ENCODE peak calls at places on chromosomes 7 and 10, in ten cellular contexts. M is amygdala, K is upper lobe of right lung, C is left colon, S is NCI-H510A, U is cardiac fibroblast, Q is coronary artery, O is MV-4-11, I is BJ, H is amniotic epithelial cell. R is an unnamed sample.

GRCh38 chr7:77910124-77910523 is 111.6 kb downstream of the PHTF2 start:
- DNase-seq in M (no peak), K (no peak), C (no peak), S (no peak), U (peak), Q (no peak), O (no peak), I (no peak), H (no peak), R (no peak)

GRCh38 chr7:33191326-33191725 is 62.0 kb downstream of the BBS9 start:
- DNase-seq in M (no peak), K (no peak), C (no peak), S (no peak), U (no peak), Q (no peak), O (no peak), I (no peak), H (no peak), R (no peak)

GRCh38 chr10:116723428-116724281 is 18.7 kb downstream of the HSPA12A start:
- DNase-seq in M (no peak), K (no peak), C (no peak), S (no peak), U (no peak), Q (no peak), O (no peak), I (no peak), H (no peak), R (peak)

GRCh38 chr7:32357535-32358277 is 132.5 kb downstream of the LSM5 start:
- DNase-seq in M (no peak), K (no peak), C (no peak), S (no peak), U (no peak), Q (no peak), O (no peak), I (no peak), H (no peak), R (peak)

GRCh38 chr7:133633055-133633454 is 380.2 kb downstream of the EXOC4 start:
- DNase-seq in M (no peak), K (no peak), C (no peak), S (no peak), U (peak), Q (no peak), O (peak), I (no peak), H (peak), R (no peak)

GRCh38 chr7:117386125-117386709 is 41.1 kb downstream of the ASZ1 start:
- DNase-seq in M (no peak), K (no peak), C (no peak), S (no peak), U (no peak), Q (no peak), O (no peak), I (no peak), H (no peak), R (no peak)

GRCh38 chr10:88194041-88194887 is 330.8 kb downstream of the PTEN start:
- DNase-seq in M (no peak), K (no peak), C (no peak), S (no peak), U (no peak), Q (no peak), O (no peak), I (no peak), H (peak), R (no peak)

GRCh38 chr7:69738396-69738889 is 140.2 kb downstream of the AUTS2 start:
- DNase-seq in M (no peak), K (no peak), C (no peak), S (no peak), U (no peak), Q (no peak), O (peak), I (no peak), H (no peak), R (peak)

GRCh38 chr7:5574770-5575269 is 151.2 kb upstream of the TNRC18 start:
- DNase-seq in M (no peak), K (no peak), C (no peak), S (no peak), U (no peak), Q (no peak), O (no peak), I (no peak), H (no peak), R (no peak)

GRCh38 chr7:127941471-127941870 is 89.8 kb downstream of the LRRC4 start:
- DNase-seq in M (no peak), K (no peak), C (no peak), S (no peak), U (no peak), Q (no peak), O (no peak), I (no peak), H (no peak), R (no peak)

GRCh38 chr10:113228570-113228969 is 278.5 kb downstream of the TCF7L2 start:
- DNase-seq in M (no peak), K (no peak), C (no peak), S (no peak), U (peak), Q (peak), O (no peak), I (peak), H (peak), R (no peak)

GRCh38 chr7:155644178-155644970 is at the start of gene RBM33:
- DNase-seq in M (peak), K (peak), C (peak), S (peak), U (peak), Q (peak), O (peak), I (peak), H (peak), R (peak)

GRCh38 chr7:79182283-79182682 is 271.2 kb downstream of the MAGI2 start:
- DNase-seq in M (no peak), K (no peak), C (no peak), S (no peak), U (peak), Q (no peak), O (no peak), I (peak), H (peak), R (no peak)

GRCh38 chr10:77391605-77392235 is 245.9 kb downstream of the KCNMA1 start:
- DNase-seq in M (peak), K (peak), C (peak), S (peak), U (peak), Q (peak), O (no peak), I (peak), H (peak), R (peak)

R was measured in NCI-H82.